ENCODE peak calls at places on chromosome 4, in four cellular contexts. A, Y, K and X are unnamed samples.

GRCh38 chr4:99033956-99034355 is 38.4 kb downstream of the METAP1 start:
- DNase-seq in A (no peak), Y (no peak), K (no peak), X (no peak)

GRCh38 chr4:118102195-118102594 is 67.9 kb downstream of the NDST3 start:
- DNase-seq in A (no peak), Y (no peak), K (no peak), X (no peak)

GRCh38 chr4:166680801-166681200 is 553.5 kb downstream of the SPOCK3 start:
- DNase-seq in A (no peak), Y (no peak), K (no peak), X (no peak)

GRCh38 chr4:95023110-95023509 is 265.4 kb downstream of the BMPR1B start:
- DNase-seq in A (no peak), Y (no peak), K (no peak), X (no peak)

GRCh38 chr4:143178923-143179322 is 5.8 kb upstream of the USP38 start:
- DNase-seq in A (no peak), Y (no peak), K (no peak), X (no peak)

GRCh38 chr4:121256346-121256745 is 92.2 kb upstream of the TNIP3 start:
- DNase-seq in A (no peak), Y (peak), K (no peak), X (peak)

GRCh38 chr4:5813882-5814255 is 79.0 kb downstream of the CRMP1 start:
- DNase-seq in A (no peak), Y (no peak), K (no peak), X (no peak)

GRCh38 chr4:4762909-4763814 is 96.3 kb upstream of the MSX1 start:
- DNase-seq in A (no peak), Y (peak), K (no peak), X (peak)

GRCh38 chr4:176988226-176988625 is 195.5 kb upstream of the VEGFC start:
- DNase-seq in A (no peak), Y (peak), K (no peak), X (peak)

GRCh38 chr4:15373363-15373762 is 54.5 kb upstream of the C1QTNF7 start:
- DNase-seq in A (no peak), Y (no peak), K (no peak), X (peak)

GRCh38 chr4:828641-829271 is 2.8 kb upstream of the CPLX1 start:
- DNase-seq in A (peak), Y (peak), K (no peak), X (no peak)

GRCh38 chr4:181194096-181194495 is 1049.1 kb upstream of the TENM3 start:
- DNase-seq in A (no peak), Y (peak), K (no peak), X (no peak)

GRCh38 chr4:118740869-118741268 is 55.7 kb downstream of the METTL14 start:
- DNase-seq in A (no peak), Y (peak), K (no peak), X (peak)

GRCh38 chr4:81142744-81143143 is 72.3 kb downstream of the PRKG2 start:
- DNase-seq in A (no peak), Y (no peak), K (no peak), X (no peak)

GRCh38 chr4:1247811-1248261 is 1.1 kb downstream of the CTBP1 start:
- DNase-seq in A (no peak), Y (no peak), K (no peak), X (no peak)